ENCODE peak calls at places on chromosomes 12 and 14, in ten cellular contexts. A is aorta, T is memory B cell, C is HTR-8/SVneo, X is MV-4-11, Q is left colon, O is BJ, G is T-cell, Y is SIG-M5, R is NCI-H82. V is an unnamed sample.

GRCh38 chr12:1912580-1913376 is 5.7 kb downstream of the CACNA2D4 start:
- DNase-seq in O (no peak), G (no peak), Y (no peak), R (no peak), T (no peak), X (no peak), A (no peak), C (peak), Q (no peak), V (no peak)

GRCh38 chr12:108689314-108690190 is 41.8 kb downstream of the CORO1C start:
- DNase-seq in O (no peak), C (no peak), T (no peak), Q (peak), X (peak), A (no peak), G (no peak), R (peak), Y (no peak), V (no peak)

GRCh38 chr14:23605931-23606585 is 27.5 kb upstream of the JPH4 start:
- DNase-seq in R (no peak), Y (no peak), A (no peak), O (no peak), Q (no peak), C (no peak), X (peak), G (no peak), T (no peak), V (no peak)

GRCh38 chr14:50038398-50039119 is 77.8 kb downstream of the VCPKMT start:
- DNase-seq in R (no peak), X (peak), Q (no peak), O (peak), A (no peak), Y (peak), T (no peak), G (no peak), C (peak), V (no peak)

GRCh38 chr12:87509233-87509820 is 519.9 kb downstream of the C12orf50 start:
- DNase-seq in Q (no peak), C (peak), G (no peak), Y (no peak), R (peak), T (no peak), A (no peak), O (no peak), X (peak), V (no peak)

GRCh38 chr12:59500335-59500734 is 95.5 kb upstream of the SLC16A7 start:
- DNase-seq in X (no peak), R (no peak), O (no peak), T (no peak), G (no peak), Q (no peak), C (no peak), A (no peak), Y (no peak), V (no peak)

GRCh38 chr12:11780521-11781101 is 131.1 kb downstream of the ETV6 start:
- DNase-seq in R (peak), T (no peak), Y (no peak), O (no peak), C (no peak), G (no peak), A (no peak), Q (no peak), X (no peak), V (no peak)

GRCh38 chr12:117447665-117448366 is 86.4 kb upstream of the NOS1 start:
- DNase-seq in Q (peak), T (no peak), G (no peak), O (no peak), A (no peak), Y (no peak), R (no peak), C (no peak), X (no peak), V (no peak)

GRCh38 chr14:89603938-89604480 is 187.0 kb upstream of the FOXN3 start:
- DNase-seq in Q (no peak), X (no peak), A (no peak), G (no peak), Y (no peak), R (no peak), C (no peak), O (no peak), T (no peak), V (no peak)

GRCh38 chr12:48883305-48884171 is 17.9 kb upstream of the RND1 start:
- DNase-seq in X (no peak), Y (no peak), R (peak), O (no peak), Q (no peak), G (no peak), C (no peak), A (peak), T (no peak), V (peak)

GRCh38 chr12:9810721-9811120 is 16.6 kb upstream of the KLRF1 start:
- DNase-seq in Y (peak), C (no peak), T (no peak), G (no peak), X (peak), O (no peak), R (no peak), A (no peak), Q (no peak), V (no peak)

GRCh38 chr14:99768381-99768780 is 24.8 kb upstream of the EML1 start:
- DNase-seq in X (peak), Y (no peak), G (no peak), T (no peak), O (no peak), Q (no peak), C (no peak), A (no peak), R (peak), V (no peak)

GRCh38 chr12:80293759-80294158 is 150.3 kb upstream of the PTPRQ start:
- DNase-seq in C (no peak), O (no peak), T (no peak), G (no peak), X (no peak), Q (no peak), Y (no peak), R (no peak), A (no peak), V (no peak)

GRCh38 chr12:56530390-56531055 is 8.9 kb downstream of the RBMS2 start:
- DNase-seq in T (no peak), O (no peak), C (no peak), G (no peak), R (no peak), Y (no peak), Q (no peak), X (no peak), A (no peak), V (no peak)

GRCh38 chr12:103757248-103757647 is 83.8 kb downstream of the NT5DC3 start:
- DNase-seq in G (no peak), Q (no peak), O (no peak), X (no peak), Y (no peak), R (no peak), C (no peak), T (no peak), A (no peak), V (no peak)

GRCh38 chr14:51805541-51805940 is 54.9 kb upstream of the GNG2 start:
- DNase-seq in G (no peak), X (no peak), Q (no peak), R (peak), O (no peak), C (no peak), Y (no peak), A (no peak), T (no peak), V (no peak)

GRCh38 chr12:45730842-45731336 is 1.4 kb downstream of the ARID2 start:
- DNase-seq in Y (no peak), C (no peak), Q (no peak), T (no peak), R (peak), G (peak), O (no peak), X (peak), A (no peak), V (peak)

GRCh38 chr12:96719671-96720362 is 187.2 kb upstream of the NEDD1 start:
- DNase-seq in C (no peak), Y (no peak), X (peak), Q (no peak), T (no peak), A (no peak), R (no peak), O (no peak), G (no peak), V (peak)

GRCh38 chr14:65198346-65198745 is 96.0 kb upstream of the MAX start:
- DNase-seq in R (no peak), T (no peak), Q (no peak), X (no peak), A (no peak), C (no peak), Y (no peak), G (no peak), O (no peak), V (peak)

GRCh38 chr14:67377916-67378315 is 17.8 kb downstream of the EIF2S1 start:
- DNase-seq in X (peak), T (no peak), Y (no peak), C (no peak), R (no peak), G (no peak), A (no peak), Q (no peak), O (no peak), V (no peak)

GRCh38 chr14:105700622-105701288 is 174.4 kb downstream of the TMEM121 start:
- DNase-seq in Q (no peak), T (peak), X (no peak), A (peak), R (no peak), O (no peak), Y (no peak), G (no peak), C (no peak), V (no peak)

GRCh38 chr12:55074771-55075170 is 51.4 kb upstream of the OR9K2 start:
- DNase-seq in R (no peak), A (no peak), Y (no peak), O (no peak), Q (no peak), C (no peak), X (no peak), G (no peak), T (no peak), V (no peak)

GRCh38 chr12:57500213-57500612 is 12.3 kb downstream of the MARS1 start:
- DNase-seq in R (no peak), Q (no peak), O (no peak), C (no peak), A (no peak), T (no peak), X (no peak), G (no peak), Y (no peak), V (no peak)

GRCh38 chr12:79301181-79301580 is 389.6 kb downstream of the PAWR start:
- DNase-seq in C (no peak), Y (no peak), G (no peak), T (no peak), R (no peak), O (no peak), X (no peak), Q (no peak), A (no peak), V (no peak)

GRCh38 chr12:53750812-53751335 is 905 bp downstream of the CISTR start:
- DNase-seq in G (no peak), O (no peak), X (no peak), Q (no peak), A (no peak), Y (no peak), C (no peak), R (peak), T (no peak), V (no peak)

GRCh38 chr12:110547090-110547489 is 36.0 kb downstream of the PPTC7 start:
- DNase-seq in C (no peak), G (no peak), T (no peak), A (no peak), Y (no peak), O (no peak), Q (no peak), X (no peak), R (no peak), V (no peak)

GRCh38 chr14:68262567-68262966 is 443.0 kb downstream of the RAD51B start:
- DNase-seq in A (no peak), T (no peak), R (no peak), Q (no peak), O (no peak), G (no peak), Y (no peak), X (no peak), C (no peak), V (no peak)

GRCh38 chr14:75989134-75989533 is 3.6 kb downstream of the IFT43 start:
- DNase-seq in O (peak), Q (no peak), Y (no peak), X (no peak), A (no peak), G (no peak), R (no peak), C (no peak), T (no peak), V (peak)

GRCh38 chr12:100545092-100545491 is 28.4 kb upstream of the GAS2L3 start:
- DNase-seq in Y (no peak), R (no peak), Q (no peak), O (peak), G (no peak), T (no peak), X (no peak), A (no peak), C (no peak), V (no peak)

GRCh38 chr12:10226740-10227139 is 14.1 kb downstream of the GABARAPL1 start:
- DNase-seq in G (no peak), C (no peak), R (no peak), Q (no peak), X (no peak), Y (no peak), A (no peak), T (no peak), O (no peak), V (no peak)

GRCh38 chr14:71235865-71236264 is 328.6 kb downstream of the PCNX1 start:
- DNase-seq in Q (peak), X (peak), R (no peak), T (no peak), O (no peak), C (no peak), Y (no peak), A (no peak), G (no peak), V (peak)

GRCh38 chr12:131217024-131217586 is 263.4 kb downstream of the ADGRD1 start:
- DNase-seq in X (no peak), Q (no peak), G (no peak), C (no peak), A (peak), Y (no peak), O (no peak), T (no peak), R (no peak), V (no peak)

GRCh38 chr14:78519863-78520262 is 349.7 kb downstream of the NRXN3 start:
- DNase-seq in G (no peak), R (no peak), A (no peak), X (peak), Q (no peak), T (no peak), C (no peak), Y (no peak), O (no peak), V (peak)

GRCh38 chr12:50188875-50189575 is 21.9 kb upstream of the CERS5 start:
- DNase-seq in Y (no peak), A (no peak), Q (peak), G (peak), C (no peak), R (no peak), O (no peak), X (no peak), T (no peak), V (peak)